ENCODE peak calls at places on chromosomes 16 and 17, in five cellular contexts. One of them, this sample, is unnamed.

GRCh38 chr17:34299918-34300600 is 14.5 kb downstream of the CCL11 start:
- DNase-seq in GM12892: no peak
- DNase-seq in H1: no peak
- DNase-seq in stomach: no peak
- DNase-seq in sigmoid colon: no peak
- DNase-seq in this sample: no peak

GRCh38 chr17:42453544-42453943 is 5.1 kb upstream of the ATP6V0A1 start:
- DNase-seq in H1: no peak
- DNase-seq in sigmoid colon: no peak
- DNase-seq in GM12892: no peak
- DNase-seq in stomach: no peak
- DNase-seq in this sample: no peak

GRCh38 chr17:82205720-82206508 is 6.7 kb downstream of the CCDC57 start:
- DNase-seq in H1: peak; percentile 34
- DNase-seq in GM12892: peak; percentile 83
- DNase-seq in sigmoid colon: peak; percentile 93
- DNase-seq in stomach: peak; percentile 87
- DNase-seq in this sample: peak; percentile 95

GRCh38 chr16:47503936-47504335 is 42.8 kb downstream of the PHKB start:
- DNase-seq in stomach: no peak
- DNase-seq in sigmoid colon: no peak
- DNase-seq in GM12892: no peak
- DNase-seq in H1: no peak
- DNase-seq in this sample: no peak

GRCh38 chr17:45936610-45937009 is 42.3 kb downstream of the MAPT start:
- DNase-seq in H1: no peak
- DNase-seq in sigmoid colon: no peak
- DNase-seq in stomach: no peak
- DNase-seq in GM12892: no peak
- DNase-seq in this sample: no peak

GRCh38 chr16:477758-478157 is 49.8 kb upstream of the CAPN15 start:
- DNase-seq in H1: no peak
- DNase-seq in GM12892: no peak
- DNase-seq in stomach: no peak
- DNase-seq in sigmoid colon: no peak
- DNase-seq in this sample: no peak

GRCh38 chr16:9297437-9298113 is 206.1 kb downstream of the HAPSTR1 start:
- DNase-seq in GM12892: no peak
- DNase-seq in H1: peak; percentile 21
- DNase-seq in sigmoid colon: peak; percentile 72
- DNase-seq in stomach: peak; percentile 28
- DNase-seq in this sample: no peak

GRCh38 chr16:66427871-66428681 is 981 bp downstream of the BEAN1 start:
- DNase-seq in sigmoid colon: no peak
- DNase-seq in GM12892: no peak
- DNase-seq in stomach: no peak
- DNase-seq in H1: no peak
- DNase-seq in this sample: no peak

GRCh38 chr16:78099372-78100161 is at the start of gene WWOX:
- DNase-seq in GM12892: peak; percentile 88
- DNase-seq in H1: peak; percentile 93
- DNase-seq in sigmoid colon: peak; percentile 98
- DNase-seq in stomach: peak; percentile 97
- DNase-seq in this sample: peak; percentile 99
- TF ChIP-seq POLR2A in GM12892: peak; percentile 76
- TF ChIP-seq POLR2A in H1: no peak
- TF ChIP-seq POLR2A in sigmoid colon: no peak
- TF ChIP-seq POLR2A in stomach: no peak
- TF ChIP-seq POLR2A in this sample: no peak

DNA sequence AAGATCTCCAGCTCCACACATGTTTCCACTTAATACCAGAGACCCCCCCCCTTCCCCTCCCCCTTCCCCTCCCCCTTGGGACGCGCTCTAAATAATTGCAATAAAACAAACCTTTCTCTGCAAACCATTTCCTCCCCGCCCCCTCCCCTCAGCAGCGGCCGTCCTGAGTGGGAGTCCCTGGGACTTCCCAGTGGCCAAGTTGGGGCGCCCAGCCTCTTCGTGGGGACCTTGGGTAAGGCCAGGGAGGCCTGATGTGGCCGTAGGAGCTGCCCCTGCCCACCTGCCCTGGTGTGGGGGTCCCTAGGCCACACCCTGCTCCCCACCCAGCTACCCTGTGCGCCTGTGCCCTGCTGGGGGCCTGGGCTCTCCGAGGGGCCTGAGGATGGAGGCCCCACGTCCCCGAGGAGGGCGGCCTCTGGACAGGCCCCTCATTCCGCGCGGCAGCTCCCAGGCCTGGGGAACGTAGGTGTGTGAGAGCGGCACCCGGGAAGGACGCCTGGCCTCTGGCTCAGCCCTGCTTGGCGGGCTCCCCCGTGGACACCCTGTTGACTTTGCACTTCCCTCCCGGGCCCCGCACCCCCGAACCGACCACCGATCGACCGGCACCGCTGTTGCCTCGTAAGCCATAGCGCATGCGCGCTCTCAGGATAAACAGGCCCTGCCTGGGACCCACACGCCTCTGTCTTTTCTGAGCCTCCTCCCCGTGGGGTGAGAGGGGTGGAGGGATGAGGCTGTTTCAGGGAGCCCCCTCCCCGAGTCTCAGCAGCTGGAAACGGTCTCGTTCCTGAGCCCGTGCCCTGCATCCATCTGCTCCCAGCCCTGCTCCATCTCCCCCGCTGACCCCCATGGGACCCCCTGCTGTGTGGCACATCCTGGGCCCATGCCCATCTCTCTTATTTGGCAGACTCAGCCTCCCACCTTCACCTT is 9.0 kb downstream of the NTHL1 start:
- DNase-seq in GM12892: no peak
- DNase-seq in H1: no peak
- DNase-seq in stomach: no peak
- DNase-seq in sigmoid colon: peak; percentile 90
- DNase-seq in this sample: no peak
- TF ChIP-seq POLR2AphosphoS5 in GM12892: no peak
- TF ChIP-seq POLR2AphosphoS5 in H1: no peak
- TF ChIP-seq POLR2AphosphoS5 in stomach: no peak
- TF ChIP-seq POLR2AphosphoS5 in sigmoid colon: no peak
- TF ChIP-seq POLR2AphosphoS5 in this sample: no peak

DNA sequence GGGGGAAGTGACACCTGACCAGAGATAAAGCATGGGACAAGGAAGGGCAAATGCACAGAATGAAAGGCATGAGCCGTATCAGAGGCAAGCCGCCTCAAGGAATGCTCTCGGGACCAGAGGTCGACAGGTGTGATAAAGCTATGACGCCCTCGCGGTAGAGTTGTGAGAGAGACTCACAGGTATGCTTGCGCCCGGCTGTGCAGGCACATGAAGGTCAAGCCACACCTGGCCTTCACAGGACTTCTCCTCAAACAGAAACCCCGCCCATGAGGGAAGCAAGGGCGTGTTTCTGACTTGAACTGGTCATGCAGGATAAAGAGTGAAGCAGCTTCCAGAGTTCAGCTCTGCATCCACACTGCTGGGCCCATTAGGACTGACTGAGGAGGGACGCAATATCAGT is 7.8 kb downstream of the NCBP3 start:
- DNase-seq in GM12892: no peak
- DNase-seq in sigmoid colon: no peak
- DNase-seq in H1: no peak
- DNase-seq in stomach: peak; percentile 66
- DNase-seq in this sample: no peak
- TF ChIP-seq POLR2A in GM12892: no peak
- TF ChIP-seq POLR2A in sigmoid colon: no peak
- TF ChIP-seq POLR2A in H1: no peak
- TF ChIP-seq POLR2A in stomach: no peak
- TF ChIP-seq POLR2A in this sample: no peak

GRCh38 chr16:69711115-69711740 is 15.1 kb downstream of the NQO1 start:
- DNase-seq in stomach: peak; percentile 85
- DNase-seq in H1: no peak
- DNase-seq in GM12892: no peak
- DNase-seq in sigmoid colon: no peak
- DNase-seq in this sample: no peak

GRCh38 chr16:69712277-69712676 is 14.1 kb downstream of the NQO1 start:
- DNase-seq in GM12892: no peak
- DNase-seq in stomach: no peak
- DNase-seq in H1: no peak
- DNase-seq in sigmoid colon: no peak
- DNase-seq in this sample: no peak

GRCh38 chr16:69707920-69708683 is 18.3 kb downstream of the NQO1 start:
- DNase-seq in GM12892: no peak
- DNase-seq in H1: no peak
- DNase-seq in stomach: no peak
- DNase-seq in sigmoid colon: no peak
- DNase-seq in this sample: no peak

GRCh38 chr16:69706975-69707340 is 19.4 kb downstream of the NQO1 start:
- DNase-seq in stomach: no peak
- DNase-seq in H1: no peak
- DNase-seq in GM12892: no peak
- DNase-seq in sigmoid colon: no peak
- DNase-seq in this sample: no peak

GRCh38 chr16:69709456-69710084 is 16.8 kb downstream of the NQO1 start:
- DNase-seq in sigmoid colon: no peak
- DNase-seq in H1: no peak
- DNase-seq in stomach: no peak
- DNase-seq in GM12892: no peak
- DNase-seq in this sample: no peak
- TF ChIP-seq POLR2AphosphoS5 in sigmoid colon: peak; percentile 48
- TF ChIP-seq POLR2AphosphoS5 in H1: no peak
- TF ChIP-seq POLR2AphosphoS5 in stomach: no peak
- TF ChIP-seq POLR2AphosphoS5 in GM12892: no peak
- TF ChIP-seq POLR2AphosphoS5 in this sample: no peak

GRCh38 chr17:40319651-40320550 is 10.9 kb downstream of the RARA start:
- DNase-seq in sigmoid colon: no peak
- DNase-seq in H1: no peak
- DNase-seq in GM12892: no peak
- DNase-seq in stomach: peak; percentile 59
- DNase-seq in this sample: peak; percentile 93

GRCh38 chr17:40317345-40317873 is 8.4 kb downstream of the RARA start:
- DNase-seq in stomach: peak; percentile 50
- DNase-seq in sigmoid colon: peak; percentile 81
- DNase-seq in H1: no peak
- DNase-seq in GM12892: no peak
- DNase-seq in this sample: peak; percentile 78

GRCh38 chr17:40318835-40319332 is 9.9 kb downstream of the RARA start:
- DNase-seq in sigmoid colon: peak; percentile 73
- DNase-seq in GM12892: no peak
- DNase-seq in H1: no peak
- DNase-seq in stomach: no peak
- DNase-seq in this sample: peak; percentile 86

GRCh38 chr17:40316571-40317344 is 7.8 kb downstream of the RARA start:
- DNase-seq in H1: no peak
- DNase-seq in sigmoid colon: peak; percentile 90
- DNase-seq in GM12892: no peak
- DNase-seq in stomach: peak; percentile 45
- DNase-seq in this sample: peak; percentile 84

DNA sequence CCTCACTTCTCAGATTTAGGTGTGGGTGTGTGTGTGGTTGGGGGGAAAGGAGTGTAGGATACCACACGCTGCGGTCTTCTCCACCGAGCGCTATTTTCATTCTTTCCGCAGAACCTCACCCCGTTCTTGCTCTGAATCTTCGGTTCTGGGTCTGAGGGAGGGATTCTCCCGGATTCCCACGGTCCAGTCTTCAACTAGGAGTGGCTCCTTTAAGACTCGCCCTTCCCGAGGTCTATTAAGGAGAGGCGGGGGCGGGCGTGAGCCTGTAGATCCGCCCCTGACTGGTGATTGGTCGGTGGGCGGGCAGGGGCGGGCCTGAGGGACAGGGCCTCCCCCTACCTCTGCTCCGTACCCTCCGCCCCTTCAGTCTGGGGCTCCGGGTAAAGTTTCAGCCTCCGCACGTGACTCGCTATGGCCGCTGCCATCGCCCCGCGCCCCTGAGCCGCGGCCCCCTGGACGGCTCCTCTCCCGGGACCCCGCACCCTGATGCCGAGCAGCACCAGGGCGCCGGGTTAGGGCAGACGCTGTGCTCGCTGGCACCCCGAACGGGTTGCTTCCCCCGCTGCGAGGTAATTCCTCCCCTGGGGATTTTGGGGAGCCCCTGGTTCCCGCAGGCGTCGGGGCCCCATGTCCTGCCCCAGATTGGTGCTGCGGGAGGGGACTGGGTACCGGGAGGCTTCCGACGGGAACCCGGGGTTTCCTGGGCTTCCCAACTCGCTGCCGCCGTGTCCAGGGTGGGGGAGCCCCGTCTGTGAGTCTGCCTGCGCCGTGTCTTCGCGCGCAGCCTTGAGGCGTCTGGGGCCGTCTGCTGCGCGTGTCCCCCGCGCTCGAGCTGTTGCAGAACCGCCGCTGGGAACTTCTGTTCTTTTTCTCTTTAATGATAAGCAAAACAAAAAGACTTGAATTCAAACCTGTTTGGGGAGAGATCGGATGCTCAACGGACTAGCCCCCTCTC is 9.2 kb downstream of the RARA start:
- DNase-seq in GM12892: peak; percentile 98
- DNase-seq in H1: peak; percentile 81
- DNase-seq in stomach: peak; percentile 97
- DNase-seq in sigmoid colon: peak; percentile 99
- DNase-seq in this sample: peak; percentile 99
- TF ChIP-seq POLR2A in GM12892: peak; percentile 60
- TF ChIP-seq POLR2A in H1: no peak
- TF ChIP-seq POLR2A in stomach: no peak
- TF ChIP-seq POLR2A in sigmoid colon: peak; percentile 72
- TF ChIP-seq POLR2A in this sample: no peak

GRCh38 chr16:22206013-22206846 is at the start of gene EEF2K:
- DNase-seq in GM12892: peak; percentile 90
- DNase-seq in H1: peak; percentile 89
- DNase-seq in stomach: peak; percentile 95
- DNase-seq in sigmoid colon: peak; percentile 98
- DNase-seq in this sample: peak; percentile 96
- TF ChIP-seq POLR2AphosphoS5 in GM12892: peak; percentile 69
- TF ChIP-seq POLR2AphosphoS5 in H1: no peak
- TF ChIP-seq POLR2AphosphoS5 in stomach: peak; percentile 73
- TF ChIP-seq POLR2AphosphoS5 in sigmoid colon: peak; percentile 86
- TF ChIP-seq POLR2AphosphoS5 in this sample: peak; percentile 88